ENCODE peak calls at places on chromosomes 2 and 18, in four cellular contexts. U is AG04450, A is foreskin fibroblast, P is left ventricle myocardium inferior. W is an unnamed sample.

GRCh38 chr2:3105814-3106569 is 271.6 kb downstream of the EIPR1 start:
- DNase-seq in A (no peak), P (no peak), U (no peak), W (no peak)

GRCh38 chr2:188042412-188042811 is 249.3 kb upstream of the GULP1 start:
- DNase-seq in A (peak), U (peak), P (no peak), W (no peak)

GRCh38 chr2:27932396-27932795 is 41.9 kb downstream of the BABAM2 start:
- DNase-seq in P (no peak), A (peak), U (no peak), W (no peak)

GRCh38 chr2:28751956-28752607 is 452 bp downstream of the PPP1CB start:
- DNase-seq in U (no peak), P (peak), A (no peak), W (no peak)

GRCh38 chr2:61910603-61911002 is 5.1 kb downstream of the COMMD1 start:
- DNase-seq in U (no peak), P (no peak), A (no peak), W (no peak)

GRCh38 chr18:62183578-62184195 is 3.2 kb downstream of the PIGN start:
- DNase-seq in P (no peak), U (peak), A (peak), W (no peak)

GRCh38 chr2:38353402-38353801 is 23.7 kb downstream of the ATL2 start:
- DNase-seq in P (no peak), U (no peak), A (no peak), W (no peak)

GRCh38 chr2:70948350-70949003 is 12.8 kb downstream of the ATP6V1B1 start:
- DNase-seq in U (peak), P (peak), A (peak), W (no peak)

GRCh38 chr2:23390152-23390551 is 5.2 kb downstream of the KLHL29 start:
- DNase-seq in U (no peak), P (no peak), A (no peak), W (no peak)

GRCh38 chr2:137237055-137237454 is 471.7 kb downstream of the THSD7B start:
- DNase-seq in P (no peak), A (no peak), U (no peak), W (no peak)

GRCh38 chr18:49249523-49249922 is 210.9 kb downstream of the DYM start:
- DNase-seq in U (no peak), P (no peak), A (peak), W (no peak)

GRCh38 chr2:63047534-63048281 is 2.9 kb upstream of the OTX1 start:
- DNase-seq in U (no peak), P (no peak), A (no peak), W (no peak)

GRCh38 chr2:238761802-238762373 is 86.0 kb upstream of the TWIST2 start:
- DNase-seq in A (peak), U (no peak), P (no peak), W (no peak)

GRCh38 chr2:48548871-48549270 is 18.9 kb downstream of the STON1 start:
- DNase-seq in P (no peak), A (no peak), U (peak), W (no peak)

GRCh38 chr2:64713686-64714085 is 60.0 kb upstream of the SERTAD2 start:
- DNase-seq in A (no peak), P (no peak), U (no peak), W (no peak)

GRCh38 chr2:194383404-194383803 is 1273.6 kb upstream of the SLC39A10 start:
- DNase-seq in A (no peak), U (no peak), P (no peak), W (no peak)

GRCh38 chr2:40043641-40044040 is 264.6 kb upstream of the THUMPD2 start:
- DNase-seq in A (no peak), U (no peak), P (no peak), W (no peak)

GRCh38 chr2:231640646-231641111 is 48.0 kb downstream of the TEX44 start:
- DNase-seq in U (no peak), P (peak), A (no peak), W (no peak)

GRCh38 chr2:82954868-82955267 is 1504.2 kb downstream of the SUCLG1 start:
- DNase-seq in P (no peak), A (no peak), U (no peak), W (no peak)

GRCh38 chr2:166926657-166927056 is 38.4 kb downstream of the XIRP2 start:
- DNase-seq in A (no peak), P (no peak), U (peak), W (no peak)

GRCh38 chr2:113149553-113150257 is 22.3 kb downstream of the IL1RN start:
- DNase-seq in A (no peak), P (no peak), U (no peak), W (no peak)

GRCh38 chr2:240997856-240998705 is at the start of gene SNED1:
- DNase-seq in U (no peak), P (peak), A (peak), W (peak)

GRCh38 chr18:62759704-62760402 is 44.5 kb downstream of the PHLPP1 start:
- DNase-seq in A (peak), U (no peak), P (no peak), W (no peak)

GRCh38 chr2:46954951-46955571 is 39.5 kb upstream of the MCFD2 start:
- DNase-seq in U (peak), P (peak), A (peak), W (no peak)

GRCh38 chr2:111667001-111667400 is 217.0 kb downstream of the ANAPC1 start:
- DNase-seq in P (no peak), U (no peak), A (no peak), W (no peak)

GRCh38 chr2:71843391-71843850 is 304.2 kb downstream of the CYP26B1 start:
- DNase-seq in U (no peak), A (peak), P (peak), W (no peak)

GRCh38 chr18:3454365-3455089 is 4.6 kb downstream of the TGIF1 start:
- DNase-seq in A (no peak), P (no peak), U (no peak), W (no peak)

GRCh38 chr2:101474752-101475384 is at the start of gene RFX8:
- DNase-seq in U (peak), A (peak), P (no peak), W (no peak)

GRCh38 chr2:36528761-36529392 is 69.1 kb downstream of the FEZ2 start:
- DNase-seq in A (no peak), P (no peak), U (no peak), W (no peak)

GRCh38 chr2:98507940-98508689 is 63.5 kb downstream of the INPP4A start:
- DNase-seq in P (peak), A (no peak), U (no peak), W (no peak)

GRCh38 chr2:54341656-54342055 is 85.6 kb upstream of the TSPYL6 start:
- DNase-seq in A (no peak), P (no peak), U (no peak), W (no peak)

GRCh38 chr2:120955427-120955826 is 219.8 kb downstream of the GLI2 start:
- DNase-seq in A (no peak), U (no peak), P (no peak), W (no peak)

GRCh38 chr2:12964904-12965539 is 248.3 kb downstream of the TRIB2 start:
- DNase-seq in A (no peak), P (no peak), U (no peak), W (no peak)

GRCh38 chr2:148577845-148578492 is 66.6 kb upstream of the EPC2 start:
- DNase-seq in P (no peak), U (no peak), A (no peak), W (no peak)

GRCh38 chr18:74264303-74265020 is 27.3 kb downstream of the CYB5A start:
- DNase-seq in U (no peak), A (no peak), P (no peak), W (no peak)

GRCh38 chr2:240835528-240835927 is 15.5 kb upstream of the KIF1A start:
- DNase-seq in U (no peak), P (no peak), A (no peak), W (no peak)

GRCh38 chr2:30031184-30031583 is 109.8 kb upstream of the ALK start:
- DNase-seq in A (no peak), P (no peak), U (no peak), W (no peak)

GRCh38 chr2:58574873-58575272 is 333.7 kb upstream of the FANCL start:
- DNase-seq in A (no peak), U (no peak), P (no peak), W (no peak)

GRCh38 chr18:41529093-41529492 is 425.9 kb upstream of the PIK3C3 start:
- DNase-seq in U (no peak), P (no peak), A (no peak), W (no peak)

GRCh38 chr18:41530959-41531358 is 424.1 kb upstream of the PIK3C3 start:
- DNase-seq in U (no peak), A (no peak), P (no peak), W (no peak)

GRCh38 chr18:41537666-41538065 is 417.4 kb upstream of the PIK3C3 start:
- DNase-seq in A (no peak), P (no peak), U (no peak), W (no peak)

GRCh38 chr18:41532344-41533086 is 422.5 kb upstream of the PIK3C3 start:
- DNase-seq in P (no peak), U (no peak), A (no peak), W (no peak)
- TF ChIP-seq CTCF in P (no peak), U (peak), A (no peak), W (no peak)

GRCh38 chr2:125224188-125224587 is 1199.1 kb downstream of the CNTNAP5 start:
- DNase-seq in U (no peak), P (no peak), A (no peak), W (no peak)

GRCh38 chr2:125227843-125228392 is 1202.8 kb downstream of the CNTNAP5 start:
- DNase-seq in U (no peak), A (no peak), P (no peak), W (no peak)

DNA sequence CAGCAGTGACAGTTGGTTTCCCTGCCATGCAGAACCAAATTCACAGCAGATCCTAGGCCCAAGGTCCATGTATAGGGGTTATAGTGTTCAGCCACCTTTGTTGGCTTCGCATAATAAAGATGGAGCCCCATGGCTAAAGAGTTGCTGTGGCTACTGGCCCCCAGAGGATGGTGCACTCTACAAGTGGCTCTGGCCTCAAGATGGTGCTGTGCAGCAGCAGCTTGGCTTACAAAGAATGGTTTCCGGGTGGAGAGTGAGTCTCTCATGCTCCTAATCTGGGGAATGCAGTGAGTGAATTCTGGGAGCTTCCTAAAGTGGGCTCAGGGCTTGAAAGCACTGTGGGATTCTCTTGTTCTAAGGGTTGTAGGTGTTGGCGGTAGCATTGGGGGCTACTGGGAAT is 1199.7 kb downstream of the CNTNAP5 start:
- DNase-seq in P (no peak), U (no peak), A (no peak), W (no peak)
- TF ChIP-seq CTCF in P (no peak), U (no peak), A (no peak), W (no peak)

GRCh38 chr18:69636529-69637301 is 236.0 kb downstream of the DOK6 start:
- DNase-seq in A (no peak), P (no peak), U (no peak), W (no peak)
- TF ChIP-seq CTCF in A (peak), P (peak), U (peak), W (no peak)

DNA sequence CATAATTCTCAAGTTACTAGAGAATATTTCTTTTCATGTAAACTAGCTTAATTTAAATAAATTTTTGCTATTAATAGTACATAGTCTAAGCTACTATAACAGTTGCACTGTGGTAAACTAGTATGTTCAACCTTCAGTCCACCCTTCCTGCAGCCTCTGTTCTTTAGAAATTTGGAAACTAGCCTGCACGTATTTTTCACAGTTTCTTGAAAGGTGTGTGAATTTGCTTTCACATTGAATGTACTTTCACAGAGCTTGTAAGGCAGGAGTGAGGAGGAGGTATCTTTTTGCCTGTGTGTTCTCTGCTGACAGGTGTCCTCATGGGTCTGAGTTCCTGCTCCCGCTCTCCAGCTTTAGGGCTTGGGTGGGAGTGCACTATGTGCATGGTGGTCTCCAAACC is 117.5 kb downstream of the ATP9B start:
- DNase-seq in P (no peak), A (no peak), U (no peak), W (no peak)
- TF ChIP-seq CTCF in P (no peak), A (no peak), U (no peak), W (no peak)

DNA sequence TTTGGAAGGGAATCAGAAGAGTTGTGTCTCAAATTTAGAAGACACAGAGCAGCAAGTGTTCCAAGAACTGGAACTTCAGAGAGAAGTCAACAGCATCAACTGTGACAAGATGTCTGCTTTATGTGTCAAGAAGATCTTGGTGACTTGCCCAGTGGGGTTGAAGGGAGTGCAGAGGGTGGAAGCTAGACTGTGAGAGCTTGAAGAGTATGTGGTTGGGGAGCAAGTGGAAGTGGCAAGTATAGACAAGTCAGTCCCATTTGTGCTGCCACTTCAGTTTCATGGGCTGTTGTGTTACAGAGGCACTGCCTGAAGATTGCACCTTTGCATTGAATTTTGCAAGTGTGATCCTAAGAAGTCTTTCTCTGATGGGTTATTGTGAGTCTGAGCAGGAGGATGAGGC is 68.7 kb upstream of the MC2R start:
- DNase-seq in U (no peak), P (no peak), A (no peak), W (no peak)
- TF ChIP-seq CTCF in U (no peak), P (no peak), A (no peak), W (no peak)

W was measured in RWPE2.